ENCODE peak calls at places on chromosome 10, in seven cellular contexts. V, I, F, A, Z, G and L are unnamed samples.

GRCh38 chr10:88896336-88897018 is 16.4 kb downstream of the STAMBPL1 start:
- DNase-seq in V (no peak), I (no peak), F (no peak), A (no peak), Z (no peak), G (no peak), L (no peak)

GRCh38 chr10:72315611-72316385 is 38.9 kb downstream of the DNAJB12 start:
- DNase-seq in V (peak), I (no peak), F (peak), A (peak), Z (peak), G (no peak), L (peak)

GRCh38 chr10:110423650-110424049 is 74.1 kb upstream of the DUSP5 start:
- DNase-seq in V (no peak), I (no peak), F (no peak), A (no peak), Z (no peak), G (peak), L (no peak)

GRCh38 chr10:66717221-66717981 is 208.4 kb upstream of the LRRTM3 start:
- DNase-seq in V (no peak), I (no peak), F (no peak), A (no peak), Z (no peak), G (no peak), L (no peak)

GRCh38 chr10:122181901-122182799 is 88.9 kb upstream of the BTBD16 start:
- DNase-seq in V (no peak), I (no peak), F (no peak), A (no peak), Z (peak), G (no peak), L (peak)

GRCh38 chr10:47261121-47261520 is 38.9 kb upstream of the GDF10 start:
- DNase-seq in V (no peak), I (no peak), F (no peak), A (no peak), Z (no peak), G (peak), L (no peak)

GRCh38 chr10:34656676-34657075 is 158.4 kb downstream of the PARD3 start:
- DNase-seq in V (no peak), I (no peak), F (no peak), A (no peak), Z (no peak), G (no peak), L (no peak)

GRCh38 chr10:86316990-86317389 is 49.6 kb downstream of the GRID1 start:
- DNase-seq in V (peak), I (peak), F (no peak), A (no peak), Z (no peak), G (no peak), L (no peak)

GRCh38 chr10:92486637-92487036 is 87.3 kb downstream of the IDE start:
- DNase-seq in V (no peak), I (no peak), F (no peak), A (no peak), Z (peak), G (no peak), L (peak)

GRCh38 chr10:122044713-122045112 is 55.8 kb downstream of the TACC2 start:
- DNase-seq in V (peak), I (no peak), F (no peak), A (no peak), Z (peak), G (no peak), L (peak)

GRCh38 chr10:99827906-99828305 is 45.5 kb downstream of the ABCC2 start:
- DNase-seq in V (no peak), I (no peak), F (peak), A (peak), Z (peak), G (no peak), L (peak)

GRCh38 chr10:60208676-60209269 is 180.9 kb downstream of the ANK3 start:
- DNase-seq in V (no peak), I (no peak), F (peak), A (no peak), Z (peak), G (peak), L (peak)

GRCh38 chr10:98135222-98135899 is 904 bp downstream of the R3HCC1L start:
- DNase-seq in V (no peak), I (no peak), F (no peak), A (no peak), Z (no peak), G (no peak), L (no peak)

GRCh38 chr10:103718247-103718620 is 137.1 kb downstream of the SH3PXD2A start:
- DNase-seq in V (no peak), I (no peak), F (no peak), A (no peak), Z (no peak), G (no peak), L (no peak)

GRCh38 chr10:48442809-48443177 is 136.3 kb downstream of the MAPK8 start:
- DNase-seq in V (no peak), I (no peak), F (no peak), A (no peak), Z (no peak), G (no peak), L (no peak)

GRCh38 chr10:16957038-16957437 is 139.8 kb upstream of the RSU1 start:
- DNase-seq in V (no peak), I (no peak), F (no peak), A (no peak), Z (no peak), G (no peak), L (no peak)

GRCh38 chr10:99708428-99709010 is 23.4 kb downstream of the COX15 start:
- DNase-seq in V (no peak), I (no peak), F (no peak), A (peak), Z (no peak), G (no peak), L (no peak)

GRCh38 chr10:43689618-43689954 is 40.9 kb upstream of the ZNF32 start:
- DNase-seq in V (peak), I (peak), F (no peak), A (no peak), Z (peak), G (no peak), L (peak)

GRCh38 chr10:76779163-76779820 is 858.3 kb downstream of the KCNMA1 start:
- DNase-seq in V (no peak), I (no peak), F (peak), A (peak), Z (peak), G (no peak), L (peak)

GRCh38 chr10:75288140-75288711 is 52.5 kb upstream of the COMTD1 start:
- DNase-seq in V (no peak), I (no peak), F (no peak), A (no peak), Z (no peak), G (no peak), L (no peak)

GRCh38 chr10:8033812-8034665 is 20.4 kb upstream of the GATA3 start:
- DNase-seq in V (peak), I (no peak), F (no peak), A (no peak), Z (peak), G (no peak), L (no peak)

GRCh38 chr10:98253499-98253898 is 14.5 kb downstream of the LOXL4 start:
- DNase-seq in V (no peak), I (no peak), F (no peak), A (no peak), Z (no peak), G (no peak), L (no peak)

GRCh38 chr10:110218627-110219026 is 11.2 kb downstream of the MXI1 start:
- DNase-seq in V (no peak), I (no peak), F (no peak), A (no peak), Z (no peak), G (no peak), L (no peak)

GRCh38 chr10:70323143-70323696 is 39.4 kb upstream of the NPFFR1 start:
- DNase-seq in V (peak), I (peak), F (no peak), A (no peak), Z (no peak), G (no peak), L (no peak)

GRCh38 chr10:23099816-23100215 is 4.4 kb downstream of the MSRB2 start:
- DNase-seq in V (no peak), I (no peak), F (no peak), A (no peak), Z (no peak), G (no peak), L (no peak)

GRCh38 chr10:91976324-91977051 is 52.9 kb downstream of the BTAF1 start:
- DNase-seq in V (no peak), I (no peak), F (no peak), A (no peak), Z (peak), G (no peak), L (no peak)

DNA sequence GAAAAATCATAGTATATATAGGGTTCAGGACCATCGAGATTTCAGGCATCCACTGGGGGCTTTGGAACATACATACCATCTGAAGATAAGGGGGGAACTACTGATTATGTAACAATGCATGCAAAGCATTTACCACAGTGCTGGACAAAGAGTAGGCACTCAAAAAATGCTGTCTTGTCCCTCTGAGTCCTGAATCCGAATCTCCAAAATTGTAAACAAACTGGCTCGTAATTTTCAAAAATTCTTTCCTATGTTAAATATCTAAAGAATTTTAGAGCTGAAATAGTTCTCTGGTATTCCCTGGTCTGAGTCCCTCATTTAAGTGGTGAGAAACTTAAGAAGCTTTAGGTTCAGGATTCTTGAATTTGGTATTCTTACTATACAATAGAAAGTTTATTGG is 167.8 kb upstream of the ASAH2 start:
- DNase-seq in V (no peak), I (no peak), F (no peak), A (no peak), Z (no peak), G (no peak), L (no peak)
- H3K4me3 ChIP-seq in V (peak), I (peak), F (no peak), A (no peak), Z (no peak), G (no peak), L (no peak)

DNA sequence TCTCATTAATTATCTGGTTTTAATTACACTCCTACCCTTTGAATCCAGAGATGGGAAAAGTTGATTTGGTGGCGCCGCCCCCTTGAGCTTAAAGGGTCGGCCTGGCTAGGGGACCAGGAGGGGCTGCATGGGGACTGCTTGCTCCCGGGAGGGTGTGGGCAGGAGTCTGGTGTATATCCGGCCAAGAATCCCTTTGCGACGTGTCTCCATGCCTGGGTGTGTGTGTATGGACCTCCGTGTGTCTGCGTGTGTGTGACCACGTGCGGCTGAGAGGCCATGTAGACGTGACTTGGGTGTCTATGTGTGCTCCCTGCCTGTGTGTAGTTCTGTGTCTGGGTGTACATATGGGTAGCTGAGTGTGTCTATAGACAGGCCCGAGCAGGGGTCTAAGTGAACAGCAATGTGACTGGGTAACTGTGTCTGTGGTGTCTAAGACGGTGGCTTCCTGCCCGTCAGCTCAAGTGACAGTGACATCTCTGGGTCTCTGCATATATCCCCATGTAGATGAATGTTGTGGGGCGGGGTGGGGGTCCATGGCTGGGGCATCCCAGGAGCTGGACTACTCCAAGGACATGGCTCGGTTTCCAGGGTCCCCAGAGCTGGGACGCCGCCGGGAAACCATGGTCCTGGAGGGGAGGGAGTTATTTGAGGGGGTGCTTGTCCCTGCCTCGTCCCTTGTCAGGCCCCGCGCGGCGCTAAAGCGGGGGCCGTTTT is 10.7 kb downstream of the LBX1 start:
- DNase-seq in V (no peak), I (no peak), F (no peak), A (no peak), Z (no peak), G (no peak), L (no peak)
- TF ChIP-seq CTCF in V (no peak), I (no peak), F (no peak), A (no peak), Z (no peak), G (no peak), L (no peak)

GRCh38 chr10:4083509-4084003 is 298.5 kb upstream of the KLF6 start:
- DNase-seq in V (peak), I (no peak), F (no peak), A (no peak), Z (peak), G (no peak), L (peak)

GRCh38 chr10:4081691-4082111 is 296.7 kb upstream of the KLF6 start:
- DNase-seq in V (no peak), I (no peak), F (no peak), A (no peak), Z (peak), G (no peak), L (no peak)

GRCh38 chr10:4082851-4083250 is 297.8 kb upstream of the KLF6 start:
- DNase-seq in V (no peak), I (no peak), F (no peak), A (no peak), Z (peak), G (no peak), L (no peak)

GRCh38 chr10:4088354-4089066 is 303.5 kb upstream of the KLF6 start:
- DNase-seq in V (no peak), I (no peak), F (no peak), A (no peak), Z (no peak), G (no peak), L (no peak)

GRCh38 chr10:4086041-4086886 is 301.3 kb upstream of the KLF6 start:
- DNase-seq in V (no peak), I (no peak), F (no peak), A (no peak), Z (peak), G (no peak), L (no peak)
- H3K4me3 ChIP-seq in V (no peak), I (no peak), F (no peak), A (no peak), Z (no peak), G (no peak), L (no peak)

GRCh38 chr10:118243907-118244306 is 98.2 kb downstream of the FAM204A start:
- DNase-seq in V (no peak), I (no peak), F (no peak), A (no peak), Z (no peak), G (no peak), L (no peak)
- TF ChIP-seq CTCF in V (no peak), I (no peak), F (no peak), A (no peak), Z (no peak), G (no peak), L (no peak)

GRCh38 chr10:558891-559766 is 130.3 kb downstream of the DIP2C start:
- DNase-seq in V (no peak), I (no peak), F (no peak), A (no peak), Z (no peak), G (no peak), L (no peak)
- H3K4me3 ChIP-seq in V (no peak), I (no peak), F (no peak), A (no peak), Z (no peak), G (no peak), L (no peak)

GRCh38 chr10:119651514-119652327 is 541 bp downstream of the BAG3 start:
- DNase-seq in V (peak), I (peak), F (no peak), A (no peak), Z (no peak), G (peak), L (peak)

GRCh38 chr10:119653209-119653608 is 2.0 kb downstream of the BAG3 start:
- DNase-seq in V (no peak), I (no peak), F (no peak), A (no peak), Z (no peak), G (no peak), L (no peak)

GRCh38 chr10:119654540-119654939 is 3.4 kb downstream of the BAG3 start:
- DNase-seq in V (peak), I (no peak), F (no peak), A (no peak), Z (peak), G (no peak), L (no peak)

GRCh38 chr10:119650692-119651513 is at the start of gene BAG3:
- DNase-seq in V (peak), I (peak), F (peak), A (peak), Z (peak), G (peak), L (peak)

GRCh38 chr10:119652361-119652760 is 1.2 kb downstream of the BAG3 start:
- DNase-seq in V (no peak), I (no peak), F (peak), A (peak), Z (peak), G (peak), L (peak)
- TF ChIP-seq CTCF in V (no peak), I (no peak), F (no peak), A (peak), Z (no peak), G (peak), L (no peak)

DNA sequence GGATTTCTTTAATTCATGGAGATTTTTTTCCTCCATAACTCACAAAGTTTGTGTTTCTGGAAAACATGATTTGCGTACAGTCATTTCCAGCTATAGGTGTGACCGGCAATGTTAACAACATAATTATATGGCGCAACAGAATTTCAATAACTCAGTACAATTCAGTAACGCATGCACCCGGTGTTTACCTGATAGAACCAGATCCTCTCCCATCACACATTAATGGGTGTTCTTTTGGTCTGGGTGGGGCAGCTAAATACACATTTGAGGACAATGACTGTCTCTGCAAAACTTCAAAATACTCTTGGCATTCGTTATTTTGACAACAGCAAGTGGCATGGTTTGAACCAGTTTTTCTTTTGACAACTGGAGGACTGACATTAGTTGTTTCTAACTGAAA is 102.3 kb downstream of the KLF6 start:
- DNase-seq in V (no peak), I (no peak), F (no peak), A (no peak), Z (no peak), G (no peak), L (no peak)
- H3K4me3 ChIP-seq in V (no peak), I (no peak), F (no peak), A (no peak), Z (no peak), G (no peak), L (no peak)

GRCh38 chr10:62080905-62081304 is 179.4 kb downstream of the ARID5B start:
- DNase-seq in V (no peak), I (no peak), F (no peak), A (no peak), Z (no peak), G (no peak), L (no peak)
- TF ChIP-seq CTCF in V (no peak), I (no peak), F (no peak), A (no peak), Z (no peak), G (no peak), L (no peak)

DNA sequence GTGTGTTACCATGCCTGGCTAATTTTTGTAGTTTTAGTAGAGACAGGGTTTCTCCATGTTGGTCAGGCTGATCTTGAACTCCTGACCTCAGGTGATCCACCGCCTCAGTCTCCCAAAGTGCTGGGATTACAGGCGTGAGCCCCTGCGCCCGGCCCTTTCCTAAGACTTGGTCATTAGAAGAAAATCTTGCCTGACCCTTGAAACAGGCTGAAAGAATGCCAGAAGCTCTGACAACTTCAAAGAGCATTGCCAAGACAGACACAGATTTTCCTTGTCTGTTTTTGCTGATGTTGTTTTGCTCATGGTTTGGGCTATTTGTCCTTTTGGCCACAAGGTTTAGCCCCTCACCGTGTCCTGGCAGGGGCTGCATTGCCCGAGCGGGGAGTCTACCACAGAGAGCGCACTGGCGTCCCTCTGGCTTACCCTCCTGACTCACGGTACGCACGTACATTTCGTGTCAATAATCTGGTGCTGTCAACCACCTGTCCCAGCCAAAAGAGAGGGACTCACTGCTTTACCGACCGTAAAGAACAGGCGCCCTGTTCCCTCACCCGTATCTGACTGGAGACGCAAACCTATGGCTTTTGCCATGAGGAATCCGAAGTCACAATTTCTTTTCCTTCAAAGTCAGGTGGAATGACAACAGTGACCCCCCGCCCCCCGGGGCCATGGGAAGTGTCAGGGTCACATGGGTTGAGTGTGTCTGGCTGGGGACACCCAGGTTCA is 10.1 kb upstream of the INPP5A start:
- DNase-seq in V (peak), I (no peak), F (no peak), A (no peak), Z (no peak), G (no peak), L (peak)
- H3K4me3 ChIP-seq in V (no peak), I (no peak), F (no peak), A (no peak), Z (no peak), G (no peak), L (no peak)